ENCODE peak calls at places on chromosomes 11 and 22, in six cellular contexts. U is HL-60; R is hepatocyte; A is stomach; V is breast epithelium; G is CD8-positive, alpha-beta T cell. F is an unnamed sample.

GRCh38 chr11:22957890-22958289 is 97.6 kb upstream of the CCDC179 start:
- DNase-seq in U (no peak), R (no peak), A (no peak), V (no peak), G (no peak), F (no peak)

GRCh38 chr11:85182437-85183109 is 444.6 kb downstream of the DLG2 start:
- DNase-seq in U (peak), R (peak), A (no peak), V (no peak), G (no peak), F (peak)

GRCh38 chr11:57662893-57663292 is 5.0 kb upstream of the ZDHHC5 start:
- DNase-seq in U (no peak), R (peak), A (no peak), V (no peak), G (no peak), F (no peak)

GRCh38 chr22:42262964-42263363 is 7.5 kb downstream of the TCF20 start:
- DNase-seq in U (no peak), R (no peak), A (no peak), V (no peak), G (no peak), F (no peak)

GRCh38 chr22:20433686-20434241 is 3.9 kb downstream of the SCARF2 start:
- DNase-seq in U (no peak), R (no peak), A (no peak), V (no peak), G (no peak), F (no peak)

GRCh38 chr22:48885919-48886305 is 941.8 kb downstream of the BRD1 start:
- DNase-seq in U (no peak), R (no peak), A (no peak), V (no peak), G (no peak), F (no peak)

GRCh38 chr11:69460540-69461257 is 20.8 kb upstream of the LINC01488 start:
- DNase-seq in U (no peak), R (no peak), A (no peak), V (no peak), G (no peak), F (no peak)

GRCh38 chr11:70934999-70935768 is 317.2 kb downstream of the SHANK2 start:
- DNase-seq in U (no peak), R (no peak), A (no peak), V (no peak), G (no peak), F (no peak)

GRCh38 chr11:83895516-83895915 is 609.3 kb upstream of the CCDC90B start:
- DNase-seq in U (no peak), R (no peak), A (no peak), V (no peak), G (no peak), F (no peak)

GRCh38 chr22:17779286-17780115 is 5.2 kb upstream of the BID start:
- DNase-seq in U (no peak), R (no peak), A (no peak), V (no peak), G (no peak), F (no peak)

GRCh38 chr11:84969103-84969502 is 658.0 kb downstream of the DLG2 start:
- DNase-seq in U (no peak), R (no peak), A (no peak), V (no peak), G (no peak), F (no peak)

GRCh38 chr11:116232364-116232801 is 540.4 kb downstream of the BUD13 start:
- DNase-seq in U (no peak), R (peak), A (no peak), V (no peak), G (no peak), F (no peak)

GRCh38 chr11:9266132-9266736 is 1.1 kb upstream of the DENND5A start:
- DNase-seq in U (no peak), R (peak), A (no peak), V (no peak), G (no peak), F (no peak)

GRCh38 chr11:70073188-70073817 is 4.8 kb upstream of the ANO1 start:
- DNase-seq in U (no peak), R (no peak), A (no peak), V (no peak), G (no peak), F (no peak)

GRCh38 chr22:26461188-26461810 is 22.3 kb downstream of the HPS4 start:
- DNase-seq in U (peak), R (peak), A (peak), V (no peak), G (no peak), F (peak)

GRCh38 chr11:13826505-13827278 is 135.8 kb upstream of the SPON1 start:
- DNase-seq in U (no peak), R (no peak), A (no peak), V (no peak), G (no peak), F (no peak)
- H3K27ac ChIP-seq in U (no peak), R (no peak), A (no peak), V (no peak), G (no peak), F (no peak)

GRCh38 chr22:31085928-31086327 is 4.8 kb downstream of the SMTN start:
- DNase-seq in U (no peak), R (no peak), A (no peak), V (no peak), G (no peak), F (no peak)
- H3K27ac ChIP-seq in U (no peak), R (peak), A (peak), V (peak), G (no peak), F (peak)

DNA sequence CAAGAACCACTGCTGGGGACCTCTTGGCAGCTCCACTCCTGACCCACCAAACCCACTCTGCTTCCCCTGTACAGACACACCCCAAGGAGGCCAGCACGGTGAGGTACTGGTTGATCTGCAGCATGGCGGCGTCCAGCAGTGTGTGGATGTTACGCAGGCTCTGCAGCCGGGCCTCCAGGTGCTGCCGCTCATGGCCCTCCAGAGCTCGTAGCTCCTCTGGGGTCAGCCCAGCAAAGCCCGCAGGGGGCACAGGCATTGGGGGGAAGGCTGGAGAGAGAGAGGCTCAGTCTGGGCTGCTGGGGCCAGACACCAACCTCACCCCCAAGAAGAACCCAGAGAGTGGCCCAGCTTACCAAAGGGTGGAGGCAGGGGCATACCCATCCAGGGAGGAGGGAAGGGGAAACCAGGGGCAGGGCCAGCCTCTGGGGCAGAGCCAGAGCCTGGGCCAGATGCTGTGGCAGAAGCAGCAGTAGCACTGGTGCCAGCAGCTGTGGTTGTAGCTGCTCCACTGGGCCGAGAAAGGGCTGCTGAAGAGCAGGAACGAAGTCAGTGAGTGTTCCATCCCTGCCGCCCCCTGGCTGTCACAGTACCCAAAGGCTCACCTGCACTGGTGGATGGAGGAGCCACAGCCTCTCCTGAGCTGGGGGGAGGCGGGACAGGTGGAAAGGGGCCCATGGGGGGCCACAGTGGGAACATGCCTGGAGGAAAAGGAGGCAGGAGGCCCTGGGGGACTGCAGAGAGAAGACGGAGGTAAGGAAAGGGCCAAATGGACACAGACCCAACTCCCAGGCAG is 4.5 kb downstream of the SYVN1 start:
- DNase-seq in U (no peak), R (no peak), A (no peak), V (no peak), G (no peak), F (no peak)
- H3K27ac ChIP-seq in U (no peak), R (no peak), A (no peak), V (no peak), G (no peak), F (no peak)

DNA sequence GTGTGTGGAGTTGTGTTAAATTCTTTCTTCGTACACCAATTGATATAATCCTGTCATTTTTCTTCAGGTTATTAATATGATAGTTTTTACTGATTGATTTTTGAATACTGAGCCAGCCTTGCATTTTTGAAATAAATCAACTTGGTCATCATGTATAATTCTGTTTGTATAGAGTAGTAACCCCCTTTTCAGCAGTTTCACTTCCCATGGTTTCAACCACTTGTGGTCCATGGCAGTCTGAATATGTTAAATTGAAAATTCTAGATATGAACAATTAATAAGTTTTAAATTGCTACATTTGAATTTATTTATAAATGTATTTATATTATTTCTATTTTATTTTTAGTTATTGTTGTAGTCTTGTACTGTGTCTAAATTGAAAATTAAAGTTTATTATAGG is 32.6 kb downstream of the MS4A6A start:
- DNase-seq in U (no peak), R (no peak), A (no peak), V (no peak), G (no peak), F (no peak)
- H3K27ac ChIP-seq in U (no peak), R (no peak), A (no peak), V (no peak), G (no peak), F (no peak)

GRCh38 chr22:39628563-39629080 is 58.1 kb downstream of the CACNA1I start:
- DNase-seq in U (no peak), R (no peak), A (no peak), V (no peak), G (no peak), F (no peak)
- H3K27ac ChIP-seq in U (no peak), R (no peak), A (no peak), V (no peak), G (no peak), F (no peak)

GRCh38 chr11:103907548-103908455 is 128.6 kb upstream of the DDI1 start:
- DNase-seq in U (no peak), R (no peak), A (no peak), V (no peak), G (no peak), F (no peak)
- H3K27ac ChIP-seq in U (no peak), R (peak), A (no peak), V (no peak), G (no peak), F (no peak)